ENCODE peak calls at places on chromosomes 6 and 20, in eight cellular contexts. W is cardiac fibroblast, M is HCT116, J is ovary, N is retina, Q is EH, P is NCI-H526, L is neural crest cell. I is an unnamed sample.

GRCh38 chr20:61933481-61933950 is 132.2 kb downstream of the TAF4 start:
- DNase-seq in W (no peak), M (no peak), J (peak; percentile 16), N (no peak), Q (no peak), P (no peak), L (no peak), I (no peak)

GRCh38 chr20:56422131-56422823 is 10.2 kb downstream of the CASS4 start:
- DNase-seq in W (peak; percentile 76), M (peak; percentile 38), J (no peak), N (no peak), Q (peak; percentile 87), P (no peak), L (no peak), I (no peak)

GRCh38 chr20:7703436-7703835 is 236.8 kb downstream of the HAO1 start:
- DNase-seq in W (no peak), M (no peak), J (no peak), N (peak; percentile 51), Q (no peak), P (peak; percentile 59), L (no peak), I (no peak)

GRCh38 chr20:37749620-37750403 is 56.0 kb downstream of the CTNNBL1 start:
- DNase-seq in W (no peak), M (no peak), J (no peak), N (peak; percentile 27), Q (no peak), P (no peak), L (no peak), I (no peak)

GRCh38 chr20:62356143-62356947 is 10.8 kb downstream of the LAMA5 start:
- DNase-seq in W (peak; percentile 33), M (no peak), J (peak; percentile 65), N (peak; percentile 84), Q (no peak), P (no peak), L (no peak), I (no peak)

GRCh38 chr6:90230547-90231240 is 65.9 kb downstream of the BACH2 start:
- DNase-seq in W (peak; percentile 18), M (no peak), J (no peak), N (no peak), Q (no peak), P (no peak), L (no peak), I (no peak)

GRCh38 chr20:21705466-21706344 is at the start of gene PAX1:
- DNase-seq in W (no peak), M (no peak), J (no peak), N (peak; percentile 52), Q (no peak), P (peak; percentile 64), L (no peak), I (no peak)

GRCh38 chr6:26233608-26234420 is 131.2 kb upstream of the BTN3A2 start:
- DNase-seq in W (peak; percentile 69), M (no peak), J (no peak), N (peak; percentile 83), Q (peak; percentile 79), P (no peak), L (no peak), I (no peak)

GRCh38 chr6:80535914-80536565 is 429.6 kb downstream of the BCKDHB start:
- DNase-seq in W (no peak), M (no peak), J (no peak), N (no peak), Q (peak; percentile 41), P (peak; percentile 7), L (no peak), I (no peak)

GRCh38 chr6:33443619-33444504 is 10.5 kb upstream of the ZBTB9 start:
- DNase-seq in W (no peak), M (no peak), J (no peak), N (no peak), Q (no peak), P (no peak), L (no peak), I (no peak)

GRCh38 chr20:36541227-36542018 is at the start of gene MYL9:
- DNase-seq in W (peak; percentile 85), M (no peak), J (peak; percentile 97), N (peak; percentile 53), Q (peak; percentile 91), P (no peak), L (peak; percentile 36), I (peak; percentile 31)

GRCh38 chr6:29752451-29753308 is 29.4 kb downstream of the HLA-F start:
- DNase-seq in W (peak; percentile 91), M (peak; percentile 90), J (peak; percentile 86), N (peak; percentile 92), Q (peak; percentile 93), P (peak; percentile 79), L (peak; percentile 88), I (peak; percentile 70)

GRCh38 chr20:11912013-11912663 is 5.6 kb upstream of the BTBD3 start:
- DNase-seq in W (peak; percentile 37), M (no peak), J (no peak), N (no peak), Q (no peak), P (peak; percentile 56), L (no peak), I (no peak)

GRCh38 chr6:32046450-32047083 is 8.4 kb downstream of the CYP21A2 start:
- DNase-seq in W (peak; percentile 61), M (no peak), J (peak; percentile 78), N (peak; percentile 57), Q (peak; percentile 43), P (no peak), L (no peak), I (no peak)

GRCh38 chr6:82980086-82980485 is 85.6 kb downstream of the UBE3D start:
- DNase-seq in W (peak; percentile 72), M (no peak), J (no peak), N (no peak), Q (peak; percentile 89), P (peak; percentile 23), L (no peak), I (no peak)

GRCh38 chr20:32762754-32763201 is 593 bp downstream of the DNMT3B start:
- DNase-seq in W (no peak), M (no peak), J (peak; percentile 30), N (peak; percentile 71), Q (peak; percentile 33), P (peak; percentile 66), L (no peak), I (no peak)

GRCh38 chr6:27888576-27888975 is 23.6 kb downstream of the OR2B2 start:
- DNase-seq in W (no peak), M (no peak), J (no peak), N (no peak), Q (no peak), P (no peak), L (no peak), I (no peak)

GRCh38 chr6:56593801-56594318 is 48.8 kb downstream of the DST start:
- DNase-seq in W (peak; percentile 12), M (no peak), J (no peak), N (no peak), Q (no peak), P (no peak), L (no peak), I (no peak)

GRCh38 chr20:15760217-15760567 is 813.1 kb downstream of the KIF16B start:
- DNase-seq in W (no peak), M (no peak), J (no peak), N (peak; percentile 49), Q (peak; percentile 5), P (no peak), L (no peak), I (no peak)

GRCh38 chr6:85764844-85765243 is 122.2 kb upstream of the SYNCRIP start:
- DNase-seq in W (peak; percentile 38), M (no peak), J (no peak), N (no peak), Q (no peak), P (no peak), L (no peak), I (no peak)

GRCh38 chr20:59385461-59385860 is 85.0 kb downstream of the EDN3 start:
- DNase-seq in W (no peak), M (no peak), J (no peak), N (peak; percentile 18), Q (no peak), P (peak; percentile 36), L (no peak), I (no peak)

GRCh38 chr6:158638393-158638792 is 6.2 kb downstream of the DYNLT1 start:
- DNase-seq in W (no peak), M (no peak), J (no peak), N (no peak), Q (peak; percentile 11), P (no peak), L (no peak), I (no peak)

GRCh38 chr6:166297606-166298005 is 10.6 kb downstream of the PRR18 start:
- DNase-seq in W (no peak), M (no peak), J (no peak), N (no peak), Q (no peak), P (no peak), L (no peak), I (no peak)

GRCh38 chr20:20549267-20549612 is 163.2 kb downstream of the RALGAPA2 start:
- DNase-seq in W (no peak), M (no peak), J (no peak), N (no peak), Q (peak; percentile 30), P (no peak), L (no peak), I (no peak)

GRCh38 chr6:56667336-56667735 is 24.6 kb upstream of the DST start:
- DNase-seq in W (no peak), M (no peak), J (no peak), N (no peak), Q (no peak), P (no peak), L (no peak), I (no peak)

GRCh38 chr6:37960139-37960935 is 140.8 kb downstream of the ZFAND3 start:
- DNase-seq in W (no peak), M (no peak), J (no peak), N (no peak), Q (no peak), P (peak; percentile 7), L (no peak), I (no peak)

GRCh38 chr6:64732888-64733287 is 974.1 kb downstream of the EYS start:
- DNase-seq in W (peak; percentile 71), M (no peak), J (no peak), N (no peak), Q (no peak), P (peak; percentile 28), L (no peak), I (no peak)

GRCh38 chr6:7267521-7268091 is 45.4 kb downstream of the SSR1 start:
- DNase-seq in W (peak; percentile 90), M (peak; percentile 54), J (no peak), N (no peak), Q (peak; percentile 96), P (no peak), L (no peak), I (no peak)

GRCh38 chr6:158010591-158011477 is 29.2 kb downstream of the SYNJ2 start:
- DNase-seq in W (no peak), M (no peak), J (peak; percentile 17), N (no peak), Q (no peak), P (no peak), L (no peak), I (no peak)

GRCh38 chr6:36657265-36657664 is 21.2 kb upstream of the CDKN1A start:
- DNase-seq in W (no peak), M (no peak), J (no peak), N (no peak), Q (no peak), P (no peak), L (no peak), I (no peak)

GRCh38 chr6:37210313-37210898 is 40.5 kb downstream of the PIM1 start:
- DNase-seq in W (peak; percentile 91), M (peak; percentile 72), J (peak; percentile 78), N (peak; percentile 77), Q (peak; percentile 85), P (peak; percentile 87), L (peak; percentile 84), I (peak; percentile 27)

GRCh38 chr6:170048615-170049256 is 242.1 kb downstream of the DLL1 start:
- DNase-seq in W (peak; percentile 20), M (no peak), J (no peak), N (no peak), Q (no peak), P (no peak), L (no peak), I (no peak)

GRCh38 chr20:51318058-51318960 is 224.2 kb downstream of the NFATC2 start:
- DNase-seq in W (peak; percentile 24), M (peak; percentile 51), J (no peak), N (peak; percentile 50), Q (no peak), P (peak; percentile 74), L (peak; percentile 82), I (peak; percentile 63)

GRCh38 chr6:116666869-116667268 is 1.7 kb downstream of the ZUP1 start:
- DNase-seq in W (no peak), M (no peak), J (no peak), N (no peak), Q (no peak), P (no peak), L (no peak), I (no peak)